ENCODE peak calls at places on chromosomes 13 and 19, in ten cellular contexts. One of them, this sample, is unnamed.
A peak's percentile ranks its signal among the peaks of the same experiment; 100 is the strongest.

GRCh38 chr13:101053694-101054093 is 362.6 kb downstream of the NALCN start:
- DNase-seq in Calu3: no peak
- DNase-seq in NCI-H2029: no peak
- DNase-seq in mesothelial cell of epicardium: no peak
- DNase-seq in B cell: no peak
- DNase-seq in iris pigment epithelial cell: peak; percentile 15
- DNase-seq in left cardiac atrium: no peak
- DNase-seq in SJSA1: no peak
- DNase-seq in HCT116: no peak
- DNase-seq in pancreas: no peak
- DNase-seq in this sample: no peak

GRCh38 chr13:113625965-113626661 is 31.9 kb downstream of the ATP4B start:
- DNase-seq in HCT116: no peak
- DNase-seq in iris pigment epithelial cell: peak; percentile 62
- DNase-seq in pancreas: no peak
- DNase-seq in NCI-H2029: no peak
- DNase-seq in mesothelial cell of epicardium: no peak
- DNase-seq in SJSA1: peak; percentile 79
- DNase-seq in Calu3: no peak
- DNase-seq in left cardiac atrium: no peak
- DNase-seq in B cell: no peak
- DNase-seq in this sample: no peak

GRCh38 chr19:17931532-17932191 is 1.2 kb upstream of the CCDC124 start:
- DNase-seq in HCT116: no peak
- DNase-seq in NCI-H2029: no peak
- DNase-seq in SJSA1: no peak
- DNase-seq in left cardiac atrium: no peak
- DNase-seq in B cell: no peak
- DNase-seq in Calu3: no peak
- DNase-seq in pancreas: no peak
- DNase-seq in iris pigment epithelial cell: peak; percentile 8
- DNase-seq in mesothelial cell of epicardium: no peak
- DNase-seq in this sample: no peak

GRCh38 chr13:32311188-32311897 is 3.8 kb downstream of the ZAR1L start:
- DNase-seq in mesothelial cell of epicardium: no peak
- DNase-seq in SJSA1: no peak
- DNase-seq in Calu3: no peak
- DNase-seq in left cardiac atrium: no peak
- DNase-seq in NCI-H2029: no peak
- DNase-seq in pancreas: no peak
- DNase-seq in iris pigment epithelial cell: no peak
- DNase-seq in HCT116: no peak
- DNase-seq in B cell: no peak
- DNase-seq in this sample: no peak

GRCh38 chr19:35140207-35140897 is 1.7 kb downstream of the FXYD1 start:
- DNase-seq in SJSA1: no peak
- DNase-seq in iris pigment epithelial cell: no peak
- DNase-seq in left cardiac atrium: no peak
- DNase-seq in mesothelial cell of epicardium: no peak
- DNase-seq in HCT116: no peak
- DNase-seq in pancreas: peak; percentile 29
- DNase-seq in Calu3: no peak
- DNase-seq in NCI-H2029: no peak
- DNase-seq in B cell: no peak
- DNase-seq in this sample: no peak

GRCh38 chr19:48795855-48796142 is 15.0 kb downstream of the BCAT2 start:
- DNase-seq in B cell: no peak
- DNase-seq in SJSA1: no peak
- DNase-seq in pancreas: no peak
- DNase-seq in mesothelial cell of epicardium: no peak
- DNase-seq in left cardiac atrium: peak; percentile 56
- DNase-seq in HCT116: no peak
- DNase-seq in Calu3: no peak
- DNase-seq in NCI-H2029: no peak
- DNase-seq in iris pigment epithelial cell: no peak
- DNase-seq in this sample: no peak

GRCh38 chr13:110657196-110657595 is 41.9 kb downstream of the NAXD start:
- DNase-seq in HCT116: no peak
- DNase-seq in pancreas: no peak
- DNase-seq in iris pigment epithelial cell: no peak
- DNase-seq in mesothelial cell of epicardium: no peak
- DNase-seq in NCI-H2029: no peak
- DNase-seq in SJSA1: peak; percentile 64
- DNase-seq in B cell: no peak
- DNase-seq in Calu3: no peak
- DNase-seq in left cardiac atrium: no peak
- DNase-seq in this sample: no peak

GRCh38 chr19:33394006-33394722 is 20.7 kb downstream of the CEBPG start:
- DNase-seq in Calu3: no peak
- DNase-seq in mesothelial cell of epicardium: peak; percentile 12
- DNase-seq in B cell: peak; percentile 32
- DNase-seq in iris pigment epithelial cell: peak; percentile 80
- DNase-seq in left cardiac atrium: peak; percentile 79
- DNase-seq in NCI-H2029: no peak
- DNase-seq in SJSA1: peak; percentile 92
- DNase-seq in pancreas: no peak
- DNase-seq in HCT116: no peak
- DNase-seq in this sample: no peak

GRCh38 chr19:42281175-42282035 is 12.4 kb downstream of the CIC start:
- DNase-seq in mesothelial cell of epicardium: peak; percentile 38
- DNase-seq in iris pigment epithelial cell: no peak
- DNase-seq in SJSA1: peak; percentile 67
- DNase-seq in Calu3: peak; percentile 51
- DNase-seq in pancreas: peak; percentile 65
- DNase-seq in HCT116: no peak
- DNase-seq in NCI-H2029: no peak
- DNase-seq in left cardiac atrium: peak; percentile 74
- DNase-seq in B cell: peak; percentile 75
- DNase-seq in this sample: no peak

GRCh38 chr13:27367570-27367969 is 56.8 kb upstream of the GTF3A start:
- DNase-seq in HCT116: no peak
- DNase-seq in B cell: no peak
- DNase-seq in NCI-H2029: no peak
- DNase-seq in left cardiac atrium: no peak
- DNase-seq in SJSA1: no peak
- DNase-seq in pancreas: peak; percentile 86
- DNase-seq in iris pigment epithelial cell: no peak
- DNase-seq in Calu3: no peak
- DNase-seq in mesothelial cell of epicardium: no peak
- DNase-seq in this sample: no peak

GRCh38 chr19:51027873-51028272 is 1.5 kb upstream of the KLK11 start:
- DNase-seq in left cardiac atrium: no peak
- DNase-seq in NCI-H2029: no peak
- DNase-seq in mesothelial cell of epicardium: no peak
- DNase-seq in SJSA1: no peak
- DNase-seq in pancreas: no peak
- DNase-seq in Calu3: no peak
- DNase-seq in iris pigment epithelial cell: no peak
- DNase-seq in HCT116: no peak
- DNase-seq in B cell: no peak
- DNase-seq in this sample: no peak

GRCh38 chr13:98397221-98397620 is 179.7 kb downstream of the STK24 start:
- DNase-seq in iris pigment epithelial cell: peak; percentile 17
- DNase-seq in B cell: no peak
- DNase-seq in left cardiac atrium: no peak
- DNase-seq in SJSA1: no peak
- DNase-seq in pancreas: no peak
- DNase-seq in NCI-H2029: no peak
- DNase-seq in Calu3: no peak
- DNase-seq in mesothelial cell of epicardium: no peak
- DNase-seq in HCT116: no peak
- DNase-seq in this sample: no peak

GRCh38 chr19:6678690-6679109 is 8.7 kb upstream of the TNFSF14 start:
- DNase-seq in HCT116: no peak
- DNase-seq in NCI-H2029: no peak
- DNase-seq in pancreas: no peak
- DNase-seq in SJSA1: no peak
- DNase-seq in iris pigment epithelial cell: peak; percentile 54
- DNase-seq in mesothelial cell of epicardium: no peak
- DNase-seq in Calu3: no peak
- DNase-seq in left cardiac atrium: no peak
- DNase-seq in B cell: no peak
- DNase-seq in this sample: no peak

GRCh38 chr13:46386996-46387851 is at the start of gene RUBCNL:
- DNase-seq in left cardiac atrium: peak; percentile 31
- DNase-seq in HCT116: peak; percentile 26
- DNase-seq in NCI-H2029: no peak
- DNase-seq in mesothelial cell of epicardium: no peak
- DNase-seq in SJSA1: no peak
- DNase-seq in Calu3: peak; percentile 33
- DNase-seq in iris pigment epithelial cell: no peak
- DNase-seq in pancreas: no peak
- DNase-seq in B cell: peak; percentile 78
- DNase-seq in this sample: no peak

GRCh38 chr13:58712191-58712590 is 1080.6 kb downstream of the PCDH17 start:
- DNase-seq in NCI-H2029: no peak
- DNase-seq in SJSA1: no peak
- DNase-seq in Calu3: no peak
- DNase-seq in B cell: no peak
- DNase-seq in left cardiac atrium: no peak
- DNase-seq in iris pigment epithelial cell: no peak
- DNase-seq in mesothelial cell of epicardium: no peak
- DNase-seq in HCT116: no peak
- DNase-seq in pancreas: no peak
- DNase-seq in this sample: no peak

GRCh38 chr13:62611343-62611742 is 1195.7 kb upstream of the PCDH20 start:
- DNase-seq in left cardiac atrium: no peak
- DNase-seq in iris pigment epithelial cell: no peak
- DNase-seq in SJSA1: no peak
- DNase-seq in HCT116: no peak
- DNase-seq in Calu3: no peak
- DNase-seq in NCI-H2029: no peak
- DNase-seq in mesothelial cell of epicardium: no peak
- DNase-seq in pancreas: no peak
- DNase-seq in B cell: no peak
- DNase-seq in this sample: no peak

GRCh38 chr13:75399879-75400217 is 82.1 kb downstream of the TBC1D4 start:
- DNase-seq in NCI-H2029: no peak
- DNase-seq in mesothelial cell of epicardium: no peak
- DNase-seq in SJSA1: no peak
- DNase-seq in HCT116: no peak
- DNase-seq in B cell: no peak
- DNase-seq in Calu3: no peak
- DNase-seq in iris pigment epithelial cell: no peak
- DNase-seq in pancreas: no peak
- DNase-seq in left cardiac atrium: no peak
- DNase-seq in this sample: no peak

GRCh38 chr19:10004617-10005016 is 5.7 kb downstream of the COL5A3 start:
- DNase-seq in HCT116: no peak
- DNase-seq in Calu3: no peak
- DNase-seq in pancreas: no peak
- DNase-seq in NCI-H2029: no peak
- DNase-seq in SJSA1: no peak
- DNase-seq in iris pigment epithelial cell: no peak
- DNase-seq in left cardiac atrium: no peak
- DNase-seq in B cell: no peak
- DNase-seq in mesothelial cell of epicardium: no peak
- DNase-seq in this sample: no peak

GRCh38 chr19:29561601-29562000 is 35.8 kb downstream of the VSTM2B start:
- DNase-seq in HCT116: no peak
- DNase-seq in iris pigment epithelial cell: no peak
- DNase-seq in pancreas: no peak
- DNase-seq in SJSA1: peak; percentile 20
- DNase-seq in NCI-H2029: no peak
- DNase-seq in B cell: no peak
- DNase-seq in mesothelial cell of epicardium: no peak
- DNase-seq in Calu3: no peak
- DNase-seq in left cardiac atrium: no peak
- DNase-seq in this sample: no peak

GRCh38 chr19:41860419-41861097 is 503 bp downstream of the RPS19 start:
- DNase-seq in pancreas: no peak
- DNase-seq in Calu3: no peak
- DNase-seq in left cardiac atrium: peak; percentile 59
- DNase-seq in iris pigment epithelial cell: no peak
- DNase-seq in HCT116: no peak
- DNase-seq in NCI-H2029: no peak
- DNase-seq in mesothelial cell of epicardium: no peak
- DNase-seq in SJSA1: no peak
- DNase-seq in B cell: no peak
- DNase-seq in this sample: no peak

GRCh38 chr13:21402586-21403307 is 56.4 kb downstream of the ZDHHC20 start:
- DNase-seq in Calu3: no peak
- DNase-seq in pancreas: no peak
- DNase-seq in left cardiac atrium: no peak
- DNase-seq in HCT116: peak; percentile 22
- DNase-seq in iris pigment epithelial cell: peak; percentile 70
- DNase-seq in SJSA1: no peak
- DNase-seq in NCI-H2029: no peak
- DNase-seq in B cell: no peak
- DNase-seq in mesothelial cell of epicardium: no peak
- DNase-seq in this sample: no peak

GRCh38 chr13:31267126-31267784 is 67.5 kb downstream of the B3GLCT start:
- DNase-seq in NCI-H2029: no peak
- DNase-seq in HCT116: no peak
- DNase-seq in mesothelial cell of epicardium: no peak
- DNase-seq in Calu3: no peak
- DNase-seq in SJSA1: no peak
- DNase-seq in left cardiac atrium: no peak
- DNase-seq in iris pigment epithelial cell: peak; percentile 7
- DNase-seq in pancreas: no peak
- DNase-seq in B cell: no peak
- DNase-seq in this sample: no peak

GRCh38 chr13:85508683-85509329 is 290.4 kb downstream of the SLITRK6 start:
- DNase-seq in B cell: no peak
- DNase-seq in HCT116: no peak
- DNase-seq in mesothelial cell of epicardium: no peak
- DNase-seq in pancreas: no peak
- DNase-seq in iris pigment epithelial cell: peak; percentile 21
- DNase-seq in left cardiac atrium: no peak
- DNase-seq in Calu3: no peak
- DNase-seq in SJSA1: no peak
- DNase-seq in NCI-H2029: no peak
- DNase-seq in this sample: no peak

GRCh38 chr19:52896431-52897148 is 845 bp downstream of the ZNF320 start:
- DNase-seq in HCT116: no peak
- DNase-seq in iris pigment epithelial cell: peak; percentile 32
- DNase-seq in SJSA1: no peak
- DNase-seq in pancreas: peak; percentile 49
- DNase-seq in B cell: peak; percentile 11
- DNase-seq in Calu3: peak; percentile 22
- DNase-seq in NCI-H2029: peak; percentile 18
- DNase-seq in mesothelial cell of epicardium: no peak
- DNase-seq in left cardiac atrium: peak; percentile 51
- DNase-seq in this sample: no peak

GRCh38 chr19:3720533-3720917 is 12.3 kb downstream of the TJP3 start:
- DNase-seq in B cell: peak; percentile 29
- DNase-seq in pancreas: no peak
- DNase-seq in HCT116: no peak
- DNase-seq in left cardiac atrium: no peak
- DNase-seq in NCI-H2029: no peak
- DNase-seq in iris pigment epithelial cell: no peak
- DNase-seq in SJSA1: no peak
- DNase-seq in Calu3: peak; percentile 42
- DNase-seq in mesothelial cell of epicardium: no peak
- DNase-seq in this sample: no peak

This sample was measured in T-helper 17 cell.